ENCODE peak calls at places on chromosomes 11 and 22, in five cellular contexts. T is OCI-LY7, E is fibroblast of villous mesenchyme, S is vagina, X is gastrocnemius medialis. G is an unnamed sample.
A peak's percentile ranks its signal among the peaks of the same experiment; 100 is the strongest.

GRCh38 chr11:110087820-110088534 is 5.2 kb upstream of the ZC3H12C start:
- DNase-seq in E (peak; percentile 45), X (no peak), T (no peak), S (no peak), G (no peak)

GRCh38 chr11:61027141-61027840 is 55.8 kb downstream of the CD6 start:
- DNase-seq in X (no peak), S (no peak), T (no peak), E (no peak), G (no peak)

GRCh38 chr11:118691926-118692830 is 12.7 kb upstream of the TREH start:
- DNase-seq in T (no peak), S (no peak), E (peak; percentile 56), X (no peak), G (no peak)

GRCh38 chr22:29846290-29846689 is 8.2 kb upstream of the ASCC2 start:
- DNase-seq in X (no peak), S (no peak), E (no peak), T (no peak), G (no peak)

GRCh38 chr11:70942593-70942992 is 309.8 kb downstream of the SHANK2 start:
- DNase-seq in X (no peak), S (no peak), T (peak; percentile 24), E (no peak), G (no peak)

GRCh38 chr11:113365895-113366294 is 21.7 kb upstream of the ANKK1 start:
- DNase-seq in T (no peak), E (no peak), X (no peak), S (no peak), G (no peak)

GRCh38 chr11:72150882-72151281 is 15.4 kb downstream of the FOLR3 start:
- DNase-seq in S (no peak), E (no peak), X (no peak), T (no peak), G (no peak)

GRCh38 chr11:120467627-120468026 is 43.9 kb upstream of the GRIK4 start:
- DNase-seq in S (no peak), E (peak; percentile 16), T (no peak), X (no peak), G (no peak)

GRCh38 chr22:35348026-35348590 is 32.8 kb upstream of the HMOX1 start:
- DNase-seq in E (no peak), X (no peak), S (no peak), T (no peak), G (no peak)

GRCh38 chr11:132311703-132312102 is 941.3 kb downstream of the NTM start:
- DNase-seq in S (no peak), E (no peak), T (no peak), X (no peak), G (no peak)

GRCh38 chr11:6269994-6270393 is 10.4 kb downstream of the CCKBR start:
- DNase-seq in X (no peak), S (no peak), T (no peak), E (peak; percentile 21), G (no peak)

GRCh38 chr11:70625921-70626518 is 227.7 kb downstream of the CTTN start:
- DNase-seq in S (no peak), X (no peak), E (no peak), T (no peak), G (no peak)

GRCh38 chr11:122505304-122506006 is 150.1 kb upstream of the UBASH3B start:
- DNase-seq in S (no peak), E (peak; percentile 85), T (peak; percentile 46), X (peak; percentile 78), G (peak; percentile 99)

GRCh38 chr11:17739945-17740338 is 5.4 kb downstream of the KCNC1 start:
- DNase-seq in T (no peak), S (no peak), X (peak; percentile 8), E (no peak), G (no peak)

GRCh38 chr11:61869636-61870428 is 21.5 kb downstream of the FADS3 start:
- DNase-seq in E (no peak), T (no peak), S (no peak), X (no peak), G (no peak)

GRCh38 chr11:46247090-46247489 is 30.4 kb upstream of the CREB3L1 start:
- DNase-seq in S (no peak), X (peak; percentile 30), E (no peak), T (no peak), G (no peak)

GRCh38 chr11:92423133-92423532 is 198.5 kb downstream of the FAT3 start:
- DNase-seq in X (no peak), E (peak; percentile 11), T (no peak), S (no peak), G (no peak)

GRCh38 chr11:101718406-101718805 is 134.6 kb upstream of the TRPC6 start:
- DNase-seq in E (peak; percentile 88), X (no peak), T (no peak), S (no peak), G (no peak)

GRCh38 chr11:313787-314547 is at the start of gene IFITM1:
- DNase-seq in E (peak; percentile 96), S (no peak), T (peak; percentile 73), X (no peak), G (peak; percentile 76)

GRCh38 chr11:59668188-59668949 is 468 bp downstream of the PATL1 start:
- DNase-seq in E (peak; percentile 63), X (peak; percentile 73), T (no peak), S (no peak), G (no peak)

GRCh38 chr11:19808076-19808911 is 95.7 kb downstream of the NAV2 start:
- DNase-seq in S (no peak), T (no peak), E (no peak), X (no peak), G (no peak)

GRCh38 chr11:45169310-45170072 is 23.1 kb downstream of the PRDM11 start:
- DNase-seq in S (no peak), T (no peak), E (no peak), X (no peak), G (no peak)

GRCh38 chr22:19059481-19060278 is 62.5 kb downstream of the DGCR2 start:
- DNase-seq in E (no peak), X (no peak), T (no peak), S (no peak), G (no peak)

GRCh38 chr11:130872513-130872912 is 43.8 kb downstream of the SNX19 start:
- DNase-seq in T (no peak), E (no peak), S (no peak), X (no peak), G (no peak)

DNA sequence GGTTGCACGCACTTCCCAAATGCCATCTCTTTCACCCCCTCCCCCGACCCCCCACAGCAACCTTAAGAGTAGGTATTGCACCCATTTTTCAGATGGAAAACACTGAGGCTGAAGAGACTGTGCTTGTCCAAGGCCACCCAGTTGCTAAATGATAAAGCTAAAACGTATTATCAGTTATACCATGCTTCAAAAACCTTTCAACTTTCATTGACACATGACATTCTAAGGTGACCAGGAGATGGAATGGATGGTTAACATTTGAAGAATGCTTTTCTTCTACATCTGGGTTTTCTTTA is 4.0 kb downstream of the TIMP3 start:
- DNase-seq in T (no peak), X (no peak), E (no peak), S (no peak), G (no peak)
- H3K4me3 ChIP-seq in T (no peak overlapping the region), X (peak overlapping the region; percentile 66), E (peak overlapping the region; percentile 80), S (peak overlapping the region; percentile 83), G (no peak overlapping the region)

DNA sequence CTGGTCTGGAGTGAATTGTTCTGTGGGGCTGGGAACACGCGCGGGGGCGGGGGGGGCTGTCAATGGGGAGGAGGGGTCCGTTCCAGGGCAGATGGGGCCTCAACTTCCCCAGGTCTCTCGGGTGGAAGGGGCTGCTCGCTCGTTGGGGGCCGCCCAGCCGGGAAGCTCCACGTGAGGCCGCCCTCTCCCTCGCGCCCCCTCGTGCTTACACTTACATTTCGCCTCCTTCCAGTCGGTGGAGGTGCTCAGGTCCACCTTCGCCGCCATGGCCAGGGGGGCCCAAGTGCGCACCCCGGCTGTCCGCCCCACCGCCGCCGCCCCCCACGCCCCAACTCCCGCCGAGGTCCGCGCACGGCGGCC is 451 bp downstream of the MACROD1 start:
- DNase-seq in X (no peak), T (peak; percentile 18), S (no peak), E (no peak), G (no peak)
- TF ChIP-seq CTCF in X (no peak), T (no peak), S (no peak), E (no peak), G (peak; percentile 8)

DNA sequence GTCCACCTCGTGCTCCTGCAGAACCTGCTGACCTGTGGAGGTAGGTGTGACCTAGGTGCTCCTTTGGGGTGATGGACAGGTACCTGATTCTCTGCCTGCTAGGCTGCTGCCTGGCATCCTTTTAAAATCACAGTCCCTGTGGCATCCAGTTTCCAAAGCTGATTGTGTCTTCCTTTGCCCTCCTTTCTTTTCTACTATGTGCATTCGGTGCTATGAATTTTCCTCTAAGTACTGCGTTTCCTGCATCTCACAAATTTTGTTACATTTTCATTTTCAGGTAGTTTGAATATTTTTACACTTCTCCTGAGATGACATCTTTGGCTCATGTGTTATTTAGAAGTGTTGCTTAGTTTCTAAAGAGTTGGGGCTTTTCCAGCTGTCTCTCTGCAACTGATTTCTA is 30.9 kb upstream of the PPP6R3 start:
- DNase-seq in X (no peak), T (no peak), S (no peak), E (no peak), G (no peak)
- H3K4me3 ChIP-seq in X (no peak overlapping the region), T (no peak overlapping the region), S (no peak overlapping the region), E (no peak overlapping the region), G (no peak overlapping the region)

GRCh38 chr11:117098269-117099231 is at the start of gene SIK3:
- DNase-seq in X (peak; percentile 90), S (peak; percentile 98), E (peak; percentile 91), T (peak; percentile 96), G (peak; percentile 74)
- TF ChIP-seq CTCF in X (no peak), S (peak; percentile 36), E (no peak), T (peak; percentile 63), G (peak; percentile 64)

DNA sequence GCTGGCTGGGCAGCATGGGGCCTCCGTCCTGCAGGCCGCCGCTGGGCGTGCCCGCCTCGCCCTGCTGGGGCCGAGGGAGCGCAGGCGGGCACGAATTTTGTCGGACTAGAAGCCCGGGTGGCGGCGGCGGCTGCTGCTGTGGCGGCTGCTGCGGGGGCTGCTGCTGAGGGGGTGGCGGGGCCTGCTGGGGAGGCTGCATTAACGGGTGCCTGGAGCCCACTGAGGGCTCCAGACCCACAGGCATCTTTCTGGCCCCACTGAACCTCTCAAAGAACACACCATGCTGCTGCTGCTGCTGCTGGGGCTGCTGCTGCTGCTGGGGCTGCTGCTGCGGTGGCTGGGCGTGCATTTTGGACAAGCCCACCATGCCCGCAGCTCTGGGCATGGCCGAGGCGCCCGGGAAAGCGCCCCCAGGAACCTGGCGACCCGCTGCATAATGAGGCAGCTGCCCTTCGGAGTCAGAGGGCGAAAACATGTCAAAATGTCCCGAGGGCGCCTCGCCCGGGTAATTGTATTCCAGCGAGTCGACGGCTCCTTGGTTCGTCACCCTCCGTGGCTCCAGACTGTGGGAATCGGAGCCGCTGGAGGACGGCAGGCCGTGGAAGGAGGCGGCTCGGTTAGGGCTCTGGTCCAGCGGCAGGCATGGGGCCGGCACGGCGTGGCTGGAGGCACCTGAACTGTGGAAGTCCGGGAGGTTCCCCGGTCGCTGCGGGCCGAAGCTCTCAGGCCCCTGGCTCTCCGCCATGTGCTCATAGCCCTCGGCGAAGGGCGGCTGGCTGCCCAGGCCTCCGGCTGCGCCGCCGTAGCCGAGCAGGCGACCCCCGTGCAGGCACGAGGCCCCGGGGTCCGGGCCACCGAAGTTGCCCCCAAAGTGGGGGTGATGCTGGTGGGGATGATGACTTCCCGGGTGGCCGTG is 2.0 kb downstream of the MN1 start:
- DNase-seq in S (no peak), T (no peak), E (peak; percentile 5), X (peak; percentile 72), G (no peak)
- H3K4me3 ChIP-seq in S (peak overlapping the region; percentile 55), T (no peak overlapping the region), E (no peak overlapping the region), X (peak overlapping the region; percentile 78), G (peak overlapping the region; percentile 60)

GRCh38 chr11:78000193-78000592 is 5.7 kb upstream of the INTS4 start:
- DNase-seq in T (peak; percentile 83), S (no peak), X (no peak), E (peak; percentile 79), G (peak; percentile 43)
- TF ChIP-seq CTCF in T (peak; percentile 88), S (no peak), X (no peak), E (peak; percentile 79), G (peak; percentile 74)

G was measured in AG09309.